ENCODE peak calls at places on chromosomes 11 and 22, in five cellular contexts. F is psoas muscle, I is cardiac muscle cell, J is PC-3, R is endodermal cell. C is an unnamed sample.

GRCh38 chr11:32122200-32122599 is 31.3 kb downstream of the RCN1 start:
- DNase-seq in R (no peak), F (no peak), I (no peak), J (no peak), C (no peak)

GRCh38 chr22:27576413-27576812 is 225.1 kb downstream of the MN1 start:
- DNase-seq in F (no peak), I (no peak), R (no peak), J (peak; percentile 15), C (no peak)

GRCh38 chr22:23054531-23055257 is 15.6 kb upstream of the GNAZ start:
- DNase-seq in J (no peak), F (no peak), R (peak; percentile 27), I (no peak), C (no peak)

GRCh38 chr11:32421992-32422391 is 13.3 kb downstream of the WT1 start:
- DNase-seq in I (no peak), J (no peak), F (no peak), R (no peak), C (no peak)

GRCh38 chr22:23180893-23181762 is 819 bp downstream of the BCR start:
- DNase-seq in F (peak; percentile 26), R (peak; percentile 71), J (peak; percentile 17), I (no peak), C (no peak)

GRCh38 chr22:22751043-22751603 is 106.7 kb downstream of the GGTLC2 start:
- DNase-seq in R (no peak), J (no peak), I (no peak), F (no peak), C (no peak)

GRCh38 chr22:18966748-18967147 is 30.7 kb upstream of the PRODH start:
- DNase-seq in F (no peak), R (no peak), I (no peak), J (no peak), C (peak; percentile 77)

GRCh38 chr11:61964941-61965282 is 2.5 kb downstream of the FTH1 start:
- DNase-seq in F (no peak), R (no peak), J (no peak), I (peak; percentile 25), C (no peak)

GRCh38 chr11:106463154-106463553 is 385.7 kb downstream of the AASDHPPT start:
- DNase-seq in J (no peak), R (no peak), F (no peak), I (peak; percentile 25), C (no peak)

GRCh38 chr11:57567512-57568329 is at the start of gene UBE2L6:
- DNase-seq in R (peak; percentile 80), F (peak; percentile 50), I (peak; percentile 47), J (no peak), C (peak; percentile 63)

GRCh38 chr11:130725417-130726233 is 190.7 kb downstream of the SNX19 start:
- DNase-seq in J (peak; percentile 33), R (peak; percentile 38), F (no peak), I (no peak), C (no peak)

GRCh38 chr11:1931326-1931725 is 11.8 kb downstream of the TNNT3 start:
- DNase-seq in R (no peak), J (no peak), I (peak; percentile 67), F (peak; percentile 70), C (no peak)

GRCh38 chr11:16817321-16817720 is 78.9 kb downstream of the C11orf58 start:
- DNase-seq in I (no peak), R (no peak), F (no peak), J (no peak), C (no peak)

GRCh38 chr22:43050995-43051394 is 36.0 kb upstream of the PACSIN2 start:
- DNase-seq in F (no peak), I (no peak), R (peak; percentile 94), J (no peak), C (no peak)

GRCh38 chr11:78427615-78428272 is 10.1 kb upstream of the GAB2 start:
- DNase-seq in J (no peak), I (no peak), F (no peak), R (no peak), C (no peak)

GRCh38 chr22:29369460-29369859 is 18.9 kb downstream of the AP1B1 start:
- DNase-seq in R (peak; percentile 87), F (peak; percentile 79), I (peak; percentile 81), J (no peak), C (peak; percentile 80)

GRCh38 chr11:103488021-103488420 is 378.8 kb downstream of the DYNC2H1 start:
- DNase-seq in J (peak; percentile 89), I (no peak), F (no peak), R (no peak), C (no peak)

GRCh38 chr11:129731316-129731715 is 84.3 kb upstream of the TMEM45B start:
- DNase-seq in F (no peak), R (no peak), I (no peak), J (peak; percentile 86), C (peak; percentile 9)

GRCh38 chr11:57982763-57983162 is 40.9 kb upstream of the OR9Q1 start:
- DNase-seq in I (no peak), F (no peak), J (no peak), R (no peak), C (no peak)

GRCh38 chr22:45185718-45186511 is 22.2 kb downstream of the NUP50 start:
- DNase-seq in F (no peak), I (no peak), J (no peak), R (peak; percentile 17), C (no peak)

GRCh38 chr11:117300301-117300700 is 9.2 kb downstream of the BACE1-AS start:
- DNase-seq in I (peak; percentile 63), J (no peak), R (peak; percentile 77), F (peak; percentile 21), C (no peak)

GRCh38 chr11:105609341-105609781 is 512 bp upstream of the GRIA4 start:
- DNase-seq in F (no peak), I (peak; percentile 27), J (peak; percentile 62), R (peak; percentile 77), C (no peak)

GRCh38 chr11:105935791-105936190 is 86.2 kb downstream of the MSANTD4 start:
- DNase-seq in J (peak; percentile 88), I (peak; percentile 21), F (no peak), R (no peak), C (peak; percentile 85)

GRCh38 chr11:57777969-57778317 is 16.3 kb downstream of the CTNND1 start:
- DNase-seq in I (peak; percentile 46), F (no peak), J (peak; percentile 78), R (peak; percentile 63), C (no peak)

GRCh38 chr11:8382436-8383053 is 118.9 kb upstream of the LMO1 start:
- DNase-seq in R (no peak), I (peak; percentile 29), F (no peak), J (peak; percentile 24), C (peak; percentile 33)

GRCh38 chr11:86896486-86896885 is 58.7 kb downstream of the FZD4 start:
- DNase-seq in R (no peak), F (no peak), J (no peak), I (peak; percentile 66), C (no peak)

GRCh38 chr11:126838779-126839178 is 161.8 kb downstream of the KIRREL3 start:
- DNase-seq in F (no peak), J (no peak), I (no peak), R (peak; percentile 42), C (no peak)

GRCh38 chr22:46091277-46091977 is 58.9 kb upstream of the PPARA start:
- DNase-seq in I (no peak), J (no peak), R (no peak), F (peak; percentile 11), C (no peak)

GRCh38 chr11:40388097-40388818 is 1071.2 kb downstream of the LRRC4C start:
- DNase-seq in R (no peak), J (peak; percentile 63), F (no peak), I (no peak), C (peak; percentile 26)

GRCh38 chr11:36684840-36685800 is 87.1 kb upstream of the RAG2 start:
- DNase-seq in R (no peak), J (no peak), F (no peak), I (no peak), C (no peak)

DNA sequence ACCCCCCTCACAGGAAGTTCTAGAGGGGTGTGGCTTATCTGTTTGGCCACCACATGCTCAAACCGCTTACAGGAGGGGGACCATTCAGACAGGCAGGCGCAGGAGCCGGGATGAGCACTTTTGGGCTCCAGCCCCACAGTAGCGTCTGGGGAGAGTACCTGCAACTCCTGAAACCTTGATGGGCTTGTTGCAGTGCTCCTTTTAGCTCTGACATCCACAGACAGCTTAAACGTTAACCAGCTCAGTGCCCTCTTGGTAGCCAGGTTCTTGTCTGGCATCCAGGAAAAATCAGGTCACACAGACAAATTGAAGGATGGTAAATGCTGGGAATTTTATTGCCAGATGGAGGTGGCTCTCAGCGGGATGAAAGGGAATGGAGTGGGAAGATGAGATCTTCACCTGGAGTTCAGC is 326.3 kb downstream of the ETS1 start:
- DNase-seq in R (no peak), F (no peak), J (no peak), I (no peak), C (no peak)
- H3K4me3 ChIP-seq in R (no peak overlapping the region), F (no peak overlapping the region), J (no peak overlapping the region), I (no peak overlapping the region), C (no peak overlapping the region)

DNA sequence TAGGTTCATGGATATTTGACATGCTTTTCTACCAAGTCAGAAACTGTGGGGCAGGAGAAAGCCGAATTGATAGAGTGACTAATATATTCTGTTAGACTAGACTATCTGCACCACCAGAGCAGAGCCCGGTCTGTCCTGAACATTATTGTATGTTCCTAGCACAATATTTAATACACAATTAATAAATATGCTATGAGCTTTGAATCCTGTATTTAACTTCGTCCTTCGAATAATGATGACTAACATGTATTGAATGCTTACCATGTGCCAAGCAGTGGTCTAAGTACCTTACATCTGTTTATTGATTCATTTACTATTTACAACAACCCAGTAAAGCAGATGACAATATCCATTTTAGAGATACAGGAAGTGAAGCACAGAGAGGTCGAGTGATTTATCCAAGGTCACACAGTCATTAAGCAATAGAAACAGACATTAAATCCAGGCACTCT is 44.8 kb upstream of the ANO3 start:
- DNase-seq in F (no peak), I (no peak), R (no peak), J (peak; percentile 4), C (no peak)
- H3K9me3 ChIP-seq in F (no peaks in the 10 kb centered on the region), I (no peaks in the 10 kb centered on the region), R (no peaks in the 10 kb centered on the region), J (no peaks in the 10 kb centered on the region), C (no peaks in the 10 kb centered on the region)

GRCh38 chr11:110986016-110986415 is 259.5 kb upstream of the POU2AF2 start:
- DNase-seq in I (no peak), J (no peak), F (no peak), R (no peak), C (no peak)

GRCh38 chr11:110988731-110989130 is 256.8 kb upstream of the POU2AF2 start:
- DNase-seq in I (no peak), J (no peak), F (no peak), R (no peak), C (no peak)

GRCh38 chr11:110979696-110980095 is 265.8 kb upstream of the POU2AF2 start:
- DNase-seq in F (no peak), R (no peak), I (no peak), J (peak; percentile 31), C (peak; percentile 68)

GRCh38 chr11:110982214-110982613 is 263.3 kb upstream of the POU2AF2 start:
- DNase-seq in I (no peak), F (no peak), J (no peak), R (no peak), C (no peak)

GRCh38 chr11:110984147-110984546 is 261.4 kb upstream of the POU2AF2 start:
- DNase-seq in R (no peak), I (peak; percentile 80), F (no peak), J (peak; percentile 72), C (no peak)
- H3K4me3 ChIP-seq in R (no peak overlapping the region), I (no peak overlapping the region), F (no peak overlapping the region), J (no peak overlapping the region), C (no peak overlapping the region)

DNA sequence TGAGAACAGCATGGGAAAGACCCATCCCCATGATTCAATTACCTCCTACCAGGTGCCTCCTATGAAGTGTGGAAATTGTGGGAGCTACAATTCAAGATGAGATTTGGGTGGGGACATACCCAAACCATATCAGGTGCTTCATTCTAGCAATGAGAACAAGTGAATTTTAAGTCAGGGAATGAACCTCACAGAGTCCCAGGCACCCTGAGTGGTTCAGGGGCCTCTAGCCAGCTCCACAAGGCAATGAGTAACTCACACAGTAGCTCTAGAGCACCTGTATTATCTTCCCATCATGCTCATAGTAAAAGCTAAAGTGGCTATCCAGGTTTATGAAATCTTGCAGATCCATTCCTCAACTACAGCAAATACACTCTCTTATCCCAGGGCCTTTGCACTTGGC is 13.1 kb upstream of the ACCSL start:
- DNase-seq in I (no peak), J (no peak), F (no peak), R (no peak), C (no peak)
- H3K9me3 ChIP-seq in I (no peaks in the 10 kb centered on the region), J (no peaks in the 10 kb centered on the region), F (no peaks in the 10 kb centered on the region), R (no peaks in the 10 kb centered on the region), C (no peaks in the 10 kb centered on the region)

C was measured in MG63.